ENCODE peak calls at places on chromosome 12, in six cellular contexts. V is upper lobe of right lung, O is left colon, S is endothelial cell, E is COR-L47, K is NCI-H82. I is an unnamed sample.

GRCh38 chr12:12606793-12607589 is 4.7 kb upstream of the CREBL2 start:
- DNase-seq in V (no peak), O (no peak), S (no peak), E (no peak), K (no peak), I (no peak)

GRCh38 chr12:43482311-43483085 is 69.5 kb downstream of the ADAMTS20 start:
- DNase-seq in V (no peak), O (no peak), S (no peak), E (no peak), K (no peak), I (no peak)

GRCh38 chr12:113259499-113259953 is 38.3 kb downstream of the TPCN1 start:
- DNase-seq in V (no peak), O (peak; percentile 61), S (no peak), E (peak; percentile 70), K (peak; percentile 92), I (no peak)

GRCh38 chr12:130286041-130286440 is 51.6 kb upstream of the PIWIL1 start:
- DNase-seq in V (no peak), O (no peak), S (no peak), E (no peak), K (peak; percentile 46), I (no peak)

GRCh38 chr12:119179335-119180021 is 747 bp downstream of the HSPB8 start:
- DNase-seq in V (no peak), O (no peak), S (peak; percentile 19), E (no peak), K (no peak), I (peak; percentile 42)

GRCh38 chr12:52603314-52603713 is 2.1 kb upstream of the KRT72 start:
- DNase-seq in V (no peak), O (no peak), S (no peak), E (no peak), K (no peak), I (no peak)

GRCh38 chr12:3743803-3744202 is 9.1 kb downstream of the CRACR2A start:
- DNase-seq in V (no peak), O (no peak), S (no peak), E (no peak), K (no peak), I (no peak)

GRCh38 chr12:54286042-54286931 is 5.8 kb downstream of the HNRNPA1 start:
- DNase-seq in V (no peak), O (no peak), S (no peak), E (no peak), K (peak; percentile 68), I (no peak)

GRCh38 chr12:70962226-70962794 is 41.8 kb upstream of the PTPRR start:
- DNase-seq in V (no peak), O (no peak), S (no peak), E (no peak), K (no peak), I (no peak)

GRCh38 chr12:1838223-1838993 is 18.0 kb downstream of the LRTM2 start:
- DNase-seq in V (peak; percentile 46), O (no peak), S (no peak), E (no peak), K (no peak), I (no peak)

GRCh38 chr12:111276189-111276588 is 92.7 kb downstream of the PHETA1 start:
- DNase-seq in V (no peak), O (no peak), S (no peak), E (no peak), K (no peak), I (no peak)

GRCh38 chr12:91119089-91119488 is 7.8 kb upstream of the LUM start:
- DNase-seq in V (no peak), O (no peak), S (no peak), E (no peak), K (no peak), I (no peak)

GRCh38 chr12:92759634-92760268 is 57.0 kb downstream of the PLEKHG7 start:
- DNase-seq in V (no peak), O (no peak), S (no peak), E (no peak), K (no peak), I (no peak)

GRCh38 chr12:46386877-46387629 is 14.5 kb upstream of the SLC38A2 start:
- DNase-seq in V (no peak), O (peak; percentile 42), S (no peak), E (no peak), K (peak; percentile 45), I (no peak)

GRCh38 chr12:109130755-109131521 is 14.6 kb downstream of the ACACB start:
- DNase-seq in V (no peak), O (no peak), S (no peak), E (no peak), K (peak; percentile 47), I (no peak)

GRCh38 chr12:262817-263216 is at the start of gene SLC6A13:
- DNase-seq in V (peak; percentile 77), O (no peak), S (no peak), E (no peak), K (no peak), I (no peak)

GRCh38 chr12:6229823-6230222 is 29.6 kb downstream of the CD9 start:
- DNase-seq in V (no peak), O (peak; percentile 65), S (no peak), E (no peak), K (peak; percentile 83), I (no peak)

GRCh38 chr12:112107728-112108447 is 695 bp downstream of the NAA25 start:
- DNase-seq in V (peak; percentile 65), O (peak; percentile 43), S (peak; percentile 33), E (no peak), K (peak; percentile 82), I (no peak)

GRCh38 chr12:71045781-71046180 is 112.0 kb downstream of the TSPAN8 start:
- DNase-seq in V (no peak), O (no peak), S (no peak), E (peak; percentile 11), K (no peak), I (no peak)